ENCODE peak calls at places on chromosomes 5 and 9, in four cellular contexts. S is smooth muscle cell of the brain vasculature, H is activated T-cell treated with anti-CD3 and anti-CD28 coated beads for 4 hours, Z is epithelial cell of esophagus. J is an unnamed sample.

GRCh38 chr5:179468696-179469095 is 81.7 kb upstream of the RUFY1 start:
- DNase-seq in Z (no peak), S (no peak), H (no peak), J (no peak)

GRCh38 chr9:97766092-97766491 is 69.0 kb upstream of the XPA start:
- DNase-seq in H (no peak), S (no peak), Z (peak; percentile 70), J (no peak)

GRCh38 chr5:141850786-141851185 is 27.4 kb downstream of the PCDH1 start:
- DNase-seq in S (no peak), Z (no peak), H (no peak), J (no peak)

GRCh38 chr5:150527808-150528207 is 19.9 kb downstream of the NDST1 start:
- DNase-seq in H (no peak), Z (no peak), S (no peak), J (no peak)

GRCh38 chr9:122800066-122801060 is at the start of gene OR1K1:
- DNase-seq in S (no peak), H (no peak), Z (no peak), J (no peak)

GRCh38 chr5:72283358-72283757 is 36.7 kb downstream of the MRPS27 start:
- DNase-seq in H (no peak), Z (no peak), S (no peak), J (no peak)

GRCh38 chr9:97981828-97982164 is 1.3 kb upstream of the ANP32B start:
- DNase-seq in H (no peak), S (no peak), Z (no peak), J (no peak)

GRCh38 chr9:129225815-129226214 is 47.8 kb upstream of the IER5L start:
- DNase-seq in Z (peak; percentile 63), S (peak; percentile 59), H (peak; percentile 14), J (no peak)

GRCh38 chr9:13532407-13532806 is 252.9 kb upstream of the MPDZ start:
- DNase-seq in H (no peak), Z (peak; percentile 46), S (no peak), J (no peak)

J was measured in brain pericyte.